ENCODE peak calls at places on chromosome 13, in five cellular contexts. One of them, this sample, is unnamed.

GRCh38 chr13:50153888-50154287 is 138.6 kb downstream of the KCNRG start:
- DNase-seq in B cell: no peak
- DNase-seq in AG09319: no peak
- DNase-seq in stimulated activated CD4-positive, alpha-beta T cell treated with anti-CD3 and anti-CD28 coated beads, Interleukin-12 subunit alpha, Interleukin-12 subunit beta, amount 100 ng/mL, for 4 hours: no peak
- DNase-seq in anterior cingulate cortex: no peak
- DNase-seq in this sample: no peak

GRCh38 chr13:106163426-106163825 is 372.0 kb downstream of the EFNB2 start:
- DNase-seq in B cell: no peak
- DNase-seq in AG09319: no peak
- DNase-seq in stimulated activated CD4-positive, alpha-beta T cell treated with anti-CD3 and anti-CD28 coated beads, Interleukin-12 subunit alpha, Interleukin-12 subunit beta, amount 100 ng/mL, for 4 hours: no peak
- DNase-seq in anterior cingulate cortex: no peak
- DNase-seq in this sample: no peak

GRCh38 chr13:87810391-87810801 is 139.2 kb downstream of the SLITRK5 start:
- DNase-seq in B cell: no peak
- DNase-seq in AG09319: no peak
- DNase-seq in stimulated activated CD4-positive, alpha-beta T cell treated with anti-CD3 and anti-CD28 coated beads, Interleukin-12 subunit alpha, Interleukin-12 subunit beta, amount 100 ng/mL, for 4 hours: no peak
- DNase-seq in anterior cingulate cortex: no peak
- DNase-seq in this sample: no peak

GRCh38 chr13:73399347-73400216 is 340.8 kb downstream of the KLF5 start:
- DNase-seq in B cell: no peak
- DNase-seq in AG09319: no peak
- DNase-seq in stimulated activated CD4-positive, alpha-beta T cell treated with anti-CD3 and anti-CD28 coated beads, Interleukin-12 subunit alpha, Interleukin-12 subunit beta, amount 100 ng/mL, for 4 hours: no peak
- DNase-seq in anterior cingulate cortex: no peak
- DNase-seq in this sample: no peak

GRCh38 chr13:46286972-46287371 is 75.2 kb downstream of the LRRC63 start:
- DNase-seq in B cell: no peak
- DNase-seq in AG09319: no peak
- DNase-seq in stimulated activated CD4-positive, alpha-beta T cell treated with anti-CD3 and anti-CD28 coated beads, Interleukin-12 subunit alpha, Interleukin-12 subunit beta, amount 100 ng/mL, for 4 hours: no peak
- DNase-seq in anterior cingulate cortex: no peak
- DNase-seq in this sample: no peak

GRCh38 chr13:35791191-35791902 is 314.9 kb upstream of the MAB21L1 start:
- DNase-seq in B cell: no peak
- DNase-seq in AG09319: peak; percentile 63
- DNase-seq in stimulated activated CD4-positive, alpha-beta T cell treated with anti-CD3 and anti-CD28 coated beads, Interleukin-12 subunit alpha, Interleukin-12 subunit beta, amount 100 ng/mL, for 4 hours: no peak
- DNase-seq in anterior cingulate cortex: no peak
- DNase-seq in this sample: no peak

GRCh38 chr13:81929988-81930387 is 1589.1 kb upstream of the SPRY2 start:
- DNase-seq in B cell: no peak
- DNase-seq in AG09319: no peak
- DNase-seq in stimulated activated CD4-positive, alpha-beta T cell treated with anti-CD3 and anti-CD28 coated beads, Interleukin-12 subunit alpha, Interleukin-12 subunit beta, amount 100 ng/mL, for 4 hours: no peak
- DNase-seq in anterior cingulate cortex: no peak
- DNase-seq in this sample: no peak

GRCh38 chr13:112103971-112104872 is 37.3 kb downstream of the SOX1 start:
- DNase-seq in B cell: no peak
- DNase-seq in AG09319: no peak
- DNase-seq in stimulated activated CD4-positive, alpha-beta T cell treated with anti-CD3 and anti-CD28 coated beads, Interleukin-12 subunit alpha, Interleukin-12 subunit beta, amount 100 ng/mL, for 4 hours: no peak
- DNase-seq in anterior cingulate cortex: peak; percentile 11
- DNase-seq in this sample: no peak

GRCh38 chr13:104953588-104953987 is 1581.9 kb downstream of the EFNB2 start:
- DNase-seq in B cell: no peak
- DNase-seq in AG09319: no peak
- DNase-seq in stimulated activated CD4-positive, alpha-beta T cell treated with anti-CD3 and anti-CD28 coated beads, Interleukin-12 subunit alpha, Interleukin-12 subunit beta, amount 100 ng/mL, for 4 hours: no peak
- DNase-seq in anterior cingulate cortex: no peak
- DNase-seq in this sample: no peak

GRCh38 chr13:77637583-77637982 is 59.9 kb upstream of the SLAIN1 start:
- DNase-seq in B cell: no peak
- DNase-seq in AG09319: no peak
- DNase-seq in stimulated activated CD4-positive, alpha-beta T cell treated with anti-CD3 and anti-CD28 coated beads, Interleukin-12 subunit alpha, Interleukin-12 subunit beta, amount 100 ng/mL, for 4 hours: no peak
- DNase-seq in anterior cingulate cortex: no peak
- DNase-seq in this sample: no peak

GRCh38 chr13:52162279-52163101 is 3.1 kb upstream of the NEK3 start:
- DNase-seq in B cell: no peak
- DNase-seq in AG09319: no peak
- DNase-seq in stimulated activated CD4-positive, alpha-beta T cell treated with anti-CD3 and anti-CD28 coated beads, Interleukin-12 subunit alpha, Interleukin-12 subunit beta, amount 100 ng/mL, for 4 hours: no peak
- DNase-seq in anterior cingulate cortex: no peak
- DNase-seq in this sample: no peak

GRCh38 chr13:112457485-112457884 is 81.3 kb downstream of the SPACA7 start:
- DNase-seq in B cell: no peak
- DNase-seq in AG09319: no peak
- DNase-seq in stimulated activated CD4-positive, alpha-beta T cell treated with anti-CD3 and anti-CD28 coated beads, Interleukin-12 subunit alpha, Interleukin-12 subunit beta, amount 100 ng/mL, for 4 hours: no peak
- DNase-seq in anterior cingulate cortex: no peak
- DNase-seq in this sample: no peak

GRCh38 chr13:114063545-114064515 is 68.6 kb downstream of the RASA3 start:
- DNase-seq in B cell: no peak
- DNase-seq in AG09319: peak; percentile 51
- DNase-seq in stimulated activated CD4-positive, alpha-beta T cell treated with anti-CD3 and anti-CD28 coated beads, Interleukin-12 subunit alpha, Interleukin-12 subunit beta, amount 100 ng/mL, for 4 hours: no peak
- DNase-seq in anterior cingulate cortex: no peak
- DNase-seq in this sample: no peak

GRCh38 chr13:99526549-99526948 is 25.3 kb downstream of the TM9SF2 start:
- DNase-seq in B cell: no peak
- DNase-seq in AG09319: no peak
- DNase-seq in stimulated activated CD4-positive, alpha-beta T cell treated with anti-CD3 and anti-CD28 coated beads, Interleukin-12 subunit alpha, Interleukin-12 subunit beta, amount 100 ng/mL, for 4 hours: no peak
- DNase-seq in anterior cingulate cortex: no peak
- DNase-seq in this sample: no peak

GRCh38 chr13:112721198-112722104 is 31.6 kb downstream of the ATP11A start:
- DNase-seq in B cell: no peak
- DNase-seq in AG09319: no peak
- DNase-seq in stimulated activated CD4-positive, alpha-beta T cell treated with anti-CD3 and anti-CD28 coated beads, Interleukin-12 subunit alpha, Interleukin-12 subunit beta, amount 100 ng/mL, for 4 hours: no peak
- DNase-seq in anterior cingulate cortex: no peak
- DNase-seq in this sample: no peak

GRCh38 chr13:34151885-34152284 is 333.9 kb downstream of the RFC3 start:
- DNase-seq in B cell: no peak
- DNase-seq in AG09319: no peak
- DNase-seq in stimulated activated CD4-positive, alpha-beta T cell treated with anti-CD3 and anti-CD28 coated beads, Interleukin-12 subunit alpha, Interleukin-12 subunit beta, amount 100 ng/mL, for 4 hours: no peak
- DNase-seq in anterior cingulate cortex: no peak
- DNase-seq in this sample: no peak

GRCh38 chr13:108475181-108475580 is 154.2 kb upstream of the MYO16 start:
- DNase-seq in B cell: no peak
- DNase-seq in AG09319: no peak
- DNase-seq in stimulated activated CD4-positive, alpha-beta T cell treated with anti-CD3 and anti-CD28 coated beads, Interleukin-12 subunit alpha, Interleukin-12 subunit beta, amount 100 ng/mL, for 4 hours: no peak
- DNase-seq in anterior cingulate cortex: no peak
- DNase-seq in this sample: no peak

GRCh38 chr13:111915104-111915551 is 151.8 kb upstream of the SOX1 start:
- DNase-seq in B cell: no peak
- DNase-seq in AG09319: no peak
- DNase-seq in stimulated activated CD4-positive, alpha-beta T cell treated with anti-CD3 and anti-CD28 coated beads, Interleukin-12 subunit alpha, Interleukin-12 subunit beta, amount 100 ng/mL, for 4 hours: no peak
- DNase-seq in anterior cingulate cortex: no peak
- DNase-seq in this sample: no peak

GRCh38 chr13:106919638-106920037 is 351.7 kb upstream of the ARGLU1 start:
- DNase-seq in B cell: no peak
- DNase-seq in AG09319: no peak
- DNase-seq in stimulated activated CD4-positive, alpha-beta T cell treated with anti-CD3 and anti-CD28 coated beads, Interleukin-12 subunit alpha, Interleukin-12 subunit beta, amount 100 ng/mL, for 4 hours: no peak
- DNase-seq in anterior cingulate cortex: no peak
- DNase-seq in this sample: no peak

GRCh38 chr13:96492758-96493157 is 402.9 kb downstream of the HS6ST3 start:
- DNase-seq in B cell: no peak
- DNase-seq in AG09319: no peak
- DNase-seq in stimulated activated CD4-positive, alpha-beta T cell treated with anti-CD3 and anti-CD28 coated beads, Interleukin-12 subunit alpha, Interleukin-12 subunit beta, amount 100 ng/mL, for 4 hours: no peak
- DNase-seq in anterior cingulate cortex: no peak
- DNase-seq in this sample: no peak

GRCh38 chr13:34165158-34165557 is 347.2 kb downstream of the RFC3 start:
- DNase-seq in B cell: no peak
- DNase-seq in AG09319: no peak
- DNase-seq in stimulated activated CD4-positive, alpha-beta T cell treated with anti-CD3 and anti-CD28 coated beads, Interleukin-12 subunit alpha, Interleukin-12 subunit beta, amount 100 ng/mL, for 4 hours: no peak
- DNase-seq in anterior cingulate cortex: no peak
- DNase-seq in this sample: no peak

GRCh38 chr13:20945952-20946383 is 43.4 kb upstream of the XPO4 start:
- DNase-seq in B cell: no peak
- DNase-seq in AG09319: no peak
- DNase-seq in stimulated activated CD4-positive, alpha-beta T cell treated with anti-CD3 and anti-CD28 coated beads, Interleukin-12 subunit alpha, Interleukin-12 subunit beta, amount 100 ng/mL, for 4 hours: no peak
- DNase-seq in anterior cingulate cortex: no peak
- DNase-seq in this sample: no peak

This sample was measured in HuH-7.5.